ENCODE peak calls at places on chromosomes 12 and 14, in eight cellular contexts. F is A549; L is neural crest cell; Q is C1 segment of cervical spinal cord; N is stimulated activated CD8-positive, alpha-beta memory T cell treated with anti-CD3 and anti-CD28 coated beads, Interleukin-4, amount 100 ng/mL, for 1 hour; W is PC-9; B is stimulated activated CD4-positive, alpha-beta T cell treated with anti-CD3 and anti-CD28 coated beads, Interleukin-2, amount 100 ng/mL, for 24 hours; U is stimulated activated naive CD4-positive, alpha-beta T cell treated with Interleukin-2 at 50 U/mL for 16 hours. T is an unnamed sample.

GRCh38 chr12:111314949-111315539 is 53.9 kb downstream of the PHETA1 start:
- DNase-seq in W (no peak), B (no peak), N (no peak), Q (no peak), L (no peak), U (no peak), F (no peak), T (no peak)

GRCh38 chr14:53054457-53054856 is 98.7 kb downstream of the DDHD1 start:
- DNase-seq in W (no peak), U (no peak), B (no peak), L (no peak), Q (no peak), F (no peak), N (no peak), T (no peak)

GRCh38 chr14:72779679-72780078 is 114.2 kb downstream of the DPF3 start:
- DNase-seq in F (no peak), N (no peak), B (no peak), Q (no peak), U (no peak), W (no peak), L (no peak), T (no peak)

GRCh38 chr14:100104523-100105300 is 39.5 kb downstream of the EVL start:
- DNase-seq in W (no peak), B (no peak), U (no peak), F (no peak), Q (no peak), L (no peak), N (no peak), T (no peak)

GRCh38 chr14:24275524-24276139 is 4.2 kb upstream of the RABGGTA start:
- DNase-seq in Q (no peak), W (no peak), B (no peak), N (no peak), U (no peak), L (no peak), F (no peak), T (no peak)

GRCh38 chr14:23252006-23252405 is 14.3 kb downstream of the RNF212B start:
- DNase-seq in N (no peak), W (no peak), B (no peak), F (no peak), Q (no peak), L (no peak), U (no peak), T (no peak)

GRCh38 chr14:51147183-51147582 is 52.3 kb upstream of the TRIM9 start:
- DNase-seq in F (no peak), U (no peak), N (no peak), L (no peak), Q (no peak), W (no peak), B (no peak), T (no peak)

GRCh38 chr14:103156733-103157411 is 33.6 kb downstream of the TNFAIP2 start:
- DNase-seq in Q (no peak), F (no peak), B (no peak), W (peak; percentile 62), N (no peak), L (no peak), U (no peak), T (no peak)

GRCh38 chr12:130132831-130133635 is 29.2 kb upstream of the FZD10 start:
- DNase-seq in N (no peak), L (no peak), Q (no peak), W (no peak), B (no peak), U (no peak), F (no peak), T (no peak)

GRCh38 chr12:14239935-14240872 is 125.3 kb upstream of the ATF7IP start:
- DNase-seq in F (no peak), W (peak; percentile 94), L (no peak), B (no peak), N (no peak), Q (no peak), U (no peak), T (no peak)

GRCh38 chr12:9798008-9798619 is 29.2 kb upstream of the KLRF1 start:
- DNase-seq in W (peak; percentile 83), U (peak; percentile 50), N (peak; percentile 46), Q (no peak), L (no peak), F (peak; percentile 84), B (peak; percentile 67), T (peak; percentile 16)

GRCh38 chr12:49982246-49983229 is 9.8 kb downstream of the AQP6 start:
- DNase-seq in U (no peak), F (no peak), B (no peak), W (no peak), L (no peak), N (no peak), Q (no peak), T (no peak)

GRCh38 chr12:103172447-103173112 is 215.1 kb downstream of the ASCL1 start:
- DNase-seq in Q (no peak), L (no peak), F (no peak), N (no peak), U (no peak), B (no peak), W (no peak), T (no peak)

GRCh38 chr12:75699728-75700496 is 188.5 kb upstream of the KRR1 start:
- DNase-seq in Q (no peak), N (no peak), B (no peak), W (peak; percentile 24), F (no peak), L (no peak), U (no peak), T (no peak)

GRCh38 chr14:21308132-21308478 is 28.2 kb downstream of the RPGRIP1 start:
- DNase-seq in F (peak; percentile 58), U (no peak), L (no peak), N (no peak), B (no peak), Q (no peak), W (no peak), T (no peak)

GRCh38 chr14:55814873-55815272 is 234.9 kb downstream of the KTN1 start:
- DNase-seq in W (no peak), U (no peak), N (no peak), F (no peak), Q (no peak), L (no peak), B (no peak), T (no peak)

GRCh38 chr14:106821119-106821518 is 1294.7 kb downstream of the TMEM121 start:
- DNase-seq in Q (no peak), W (no peak), U (no peak), L (no peak), B (no peak), N (no peak), F (no peak), T (no peak)

GRCh38 chr12:131853832-131854797 is 25.9 kb downstream of the MMP17 start:
- DNase-seq in L (no peak), W (no peak), U (no peak), N (no peak), B (no peak), F (peak; percentile 66), Q (no peak), T (no peak)

GRCh38 chr14:104998801-104999200 is 13.2 kb downstream of the CLBA1 start:
- DNase-seq in L (no peak), N (no peak), Q (no peak), U (no peak), W (no peak), F (no peak), B (no peak), T (no peak)

GRCh38 chr12:94753071-94753779 is 102.9 kb upstream of the TMCC3 start:
- DNase-seq in W (no peak), Q (no peak), F (no peak), L (no peak), B (no peak), N (no peak), U (no peak), T (no peak)

GRCh38 chr12:109928058-109928656 is 28.1 kb downstream of the TCHP start:
- DNase-seq in W (no peak), Q (no peak), F (no peak), U (no peak), L (no peak), B (no peak), N (no peak), T (no peak)

GRCh38 chr14:104297721-104298401 is 159.5 kb downstream of the KIF26A start:
- DNase-seq in W (no peak), U (no peak), B (no peak), L (no peak), Q (no peak), F (no peak), N (no peak), T (no peak)

GRCh38 chr12:107684990-107685359 is 624 bp upstream of the PWP1 start:
- DNase-seq in Q (no peak), N (no peak), F (peak; percentile 71), W (no peak), B (peak; percentile 38), U (no peak), L (no peak), T (peak; percentile 31)

GRCh38 chr14:45140661-45141187 is 5.0 kb downstream of the FANCM start:
- DNase-seq in B (no peak), Q (no peak), U (no peak), N (no peak), W (no peak), L (no peak), F (peak; percentile 15), T (no peak)

GRCh38 chr14:100304825-100305445 is 1.3 kb downstream of the SLC25A29 start:
- DNase-seq in U (no peak), L (no peak), F (peak; percentile 35), B (no peak), N (no peak), Q (no peak), W (peak; percentile 38), T (no peak)

GRCh38 chr12:64085996-64086395 is 136.1 kb downstream of the KICS2 start:
- DNase-seq in N (no peak), L (no peak), W (no peak), U (no peak), B (no peak), F (peak; percentile 61), Q (no peak), T (no peak)

GRCh38 chr14:60922050-60922449 is 58.8 kb downstream of the TRMT5 start:
- DNase-seq in F (no peak), L (no peak), N (no peak), U (no peak), Q (no peak), W (no peak), B (no peak), T (no peak)

T was measured in SW 1271.